ENCODE peak calls at places on chromosomes 16 and 17, in five cellular contexts. One of them, this sample, is unnamed.

GRCh38 chr17:50272711-50273653 is 1.3 kb upstream of the TMEM92 start:
- DNase-seq in K562: peak
- DNase-seq in GM20000: peak
- DNase-seq in fibroblast of lung: peak
- DNase-seq in neural crest cell: peak
- DNase-seq in this sample: no peak

GRCh38 chr17:57295526-57296023 is 39.3 kb downstream of the MSI2 start:
- DNase-seq in K562: no peak
- DNase-seq in GM20000: no peak
- DNase-seq in fibroblast of lung: peak
- DNase-seq in neural crest cell: no peak
- DNase-seq in this sample: no peak

GRCh38 chr17:72408122-72408382 is 287.2 kb downstream of the SOX9 start:
- DNase-seq in K562: no peak
- DNase-seq in GM20000: no peak
- DNase-seq in fibroblast of lung: no peak
- DNase-seq in neural crest cell: no peak
- DNase-seq in this sample: no peak

GRCh38 chr17:78391843-78392242 is 13.4 kb downstream of the PGS1 start:
- DNase-seq in K562: no peak
- DNase-seq in GM20000: no peak
- DNase-seq in fibroblast of lung: peak
- DNase-seq in neural crest cell: no peak
- DNase-seq in this sample: no peak

GRCh38 chr16:86620184-86620583 is 41.8 kb downstream of the FOXL1 start:
- DNase-seq in K562: no peak
- DNase-seq in GM20000: no peak
- DNase-seq in fibroblast of lung: no peak
- DNase-seq in neural crest cell: no peak
- DNase-seq in this sample: no peak

GRCh38 chr17:3961564-3962047 is 2.6 kb downstream of the ATP2A3 start:
- DNase-seq in K562: no peak
- DNase-seq in GM20000: no peak
- DNase-seq in fibroblast of lung: no peak
- DNase-seq in neural crest cell: no peak
- DNase-seq in this sample: peak

GRCh38 chr17:9021158-9021984 is at the start of gene NTN1:
- DNase-seq in K562: peak
- DNase-seq in GM20000: peak
- DNase-seq in fibroblast of lung: peak
- DNase-seq in neural crest cell: peak
- DNase-seq in this sample: no peak

GRCh38 chr17:21131090-21131616 is 4.4 kb downstream of the DHRS7B start:
- DNase-seq in K562: no peak
- DNase-seq in GM20000: no peak
- DNase-seq in fibroblast of lung: no peak
- DNase-seq in neural crest cell: no peak
- DNase-seq in this sample: no peak

GRCh38 chr17:57868007-57868774 is 18.3 kb upstream of the MRPS23 start:
- DNase-seq in K562: peak
- DNase-seq in GM20000: peak
- DNase-seq in fibroblast of lung: peak
- DNase-seq in neural crest cell: no peak
- DNase-seq in this sample: peak

GRCh38 chr17:57092171-57092570 is 7.1 kb downstream of the AKAP1 start:
- DNase-seq in K562: no peak
- DNase-seq in GM20000: peak
- DNase-seq in fibroblast of lung: peak
- DNase-seq in neural crest cell: no peak
- DNase-seq in this sample: no peak

GRCh38 chr16:5010576-5011329 is 23.0 kb downstream of the NAGPA start:
- DNase-seq in K562: no peak
- DNase-seq in GM20000: no peak
- DNase-seq in fibroblast of lung: no peak
- DNase-seq in neural crest cell: no peak
- DNase-seq in this sample: no peak

GRCh38 chr17:75913537-75914210 is 9.0 kb upstream of the MRPL38 start:
- DNase-seq in K562: no peak
- DNase-seq in GM20000: no peak
- DNase-seq in fibroblast of lung: no peak
- DNase-seq in neural crest cell: no peak
- DNase-seq in this sample: no peak

GRCh38 chr17:29561541-29562517 is 5.0 kb downstream of the ABHD15 start:
- DNase-seq in K562: no peak
- DNase-seq in GM20000: no peak
- DNase-seq in fibroblast of lung: no peak
- DNase-seq in neural crest cell: no peak
- DNase-seq in this sample: no peak

GRCh38 chr17:694239-694638 is 20.4 kb downstream of the VPS53 start:
- DNase-seq in K562: no peak
- DNase-seq in GM20000: no peak
- DNase-seq in fibroblast of lung: peak
- DNase-seq in neural crest cell: no peak
- DNase-seq in this sample: no peak

GRCh38 chr17:29069526-29070041 is 26.6 kb downstream of the PIPOX start:
- DNase-seq in K562: peak
- DNase-seq in GM20000: no peak
- DNase-seq in fibroblast of lung: no peak
- DNase-seq in neural crest cell: no peak
- DNase-seq in this sample: no peak

GRCh38 chr17:14205992-14206461 is 30.6 kb downstream of the CDRT15 start:
- DNase-seq in K562: no peak
- DNase-seq in GM20000: no peak
- DNase-seq in fibroblast of lung: no peak
- DNase-seq in neural crest cell: no peak
- DNase-seq in this sample: no peak

GRCh38 chr17:17934796-17935195 is 37.4 kb downstream of the TOM1L2 start:
- DNase-seq in K562: no peak
- DNase-seq in GM20000: no peak
- DNase-seq in fibroblast of lung: no peak
- DNase-seq in neural crest cell: no peak
- DNase-seq in this sample: no peak

GRCh38 chr16:31477220-31478216 is 5.4 kb upstream of the SLC5A2 start:
- DNase-seq in K562: peak
- DNase-seq in GM20000: peak
- DNase-seq in fibroblast of lung: no peak
- DNase-seq in neural crest cell: peak
- DNase-seq in this sample: no peak

GRCh38 chr17:77754956-77755355 is 203.5 kb upstream of the TNRC6C start:
- DNase-seq in K562: no peak
- DNase-seq in GM20000: no peak
- DNase-seq in fibroblast of lung: no peak
- DNase-seq in neural crest cell: no peak
- DNase-seq in this sample: no peak

GRCh38 chr16:74186589-74186988 is 110.0 kb upstream of the PSMD7 start:
- DNase-seq in K562: no peak
- DNase-seq in GM20000: no peak
- DNase-seq in fibroblast of lung: peak
- DNase-seq in neural crest cell: no peak
- DNase-seq in this sample: no peak

GRCh38 chr17:5019475-5019956 is 15.7 kb downstream of the SLC52A1 start:
- DNase-seq in K562: peak
- DNase-seq in GM20000: peak
- DNase-seq in fibroblast of lung: no peak
- DNase-seq in neural crest cell: no peak
- DNase-seq in this sample: no peak
- TF ChIP-seq CTCF in K562: peak
- TF ChIP-seq CTCF in GM20000: no peak
- TF ChIP-seq CTCF in fibroblast of lung: peak
- TF ChIP-seq CTCF in neural crest cell: no peak
- TF ChIP-seq CTCF in this sample: peak

DNA sequence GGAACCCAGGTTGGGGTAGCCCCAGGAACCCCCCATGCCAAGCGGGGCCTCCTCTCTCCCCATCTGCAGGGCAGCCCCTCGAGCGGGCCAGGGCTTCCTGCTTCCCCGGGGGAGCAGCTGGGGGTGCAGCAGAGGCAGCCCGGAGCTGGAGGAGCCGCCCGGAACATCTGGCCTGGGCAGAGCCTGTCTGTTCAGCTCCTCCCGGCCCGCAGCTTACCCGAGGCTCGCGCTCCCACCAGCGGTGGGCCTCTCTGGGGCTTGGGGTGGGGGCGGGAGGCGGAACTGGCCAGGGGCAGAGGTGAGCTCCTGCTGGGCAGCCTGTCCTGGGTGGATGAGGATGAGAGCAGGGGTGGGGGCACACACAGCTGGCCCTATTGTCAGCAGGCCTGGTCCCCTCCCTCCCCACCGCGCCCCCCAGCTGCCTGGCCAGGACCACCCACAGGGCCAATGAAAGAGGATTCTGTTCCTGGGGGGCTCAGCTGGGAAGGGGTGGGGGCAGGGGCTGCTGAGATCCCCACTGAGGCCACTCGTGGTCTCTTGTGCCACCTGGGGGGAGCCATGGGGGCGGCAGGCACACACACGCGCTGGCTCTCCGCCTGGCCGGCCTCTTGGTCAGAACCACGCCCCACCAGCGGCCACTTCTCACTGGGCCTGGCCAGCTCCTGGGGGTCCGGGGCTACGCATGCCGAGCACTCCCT is 34.7 kb downstream of the BAHCC1 start:
- DNase-seq in K562: no peak
- DNase-seq in GM20000: no peak
- DNase-seq in fibroblast of lung: peak
- DNase-seq in neural crest cell: peak
- DNase-seq in this sample: no peak
- TF ChIP-seq CTCF in K562: no peak
- TF ChIP-seq CTCF in GM20000: no peak
- TF ChIP-seq CTCF in fibroblast of lung: peak
- TF ChIP-seq CTCF in neural crest cell: no peak
- TF ChIP-seq CTCF in this sample: no peak

GRCh38 chr16:27313422-27314160 is at the start of gene IL4R:
- DNase-seq in K562: peak
- DNase-seq in GM20000: peak
- DNase-seq in fibroblast of lung: peak
- DNase-seq in neural crest cell: peak
- DNase-seq in this sample: no peak

GRCh38 chr16:27310576-27311448 is 3.0 kb upstream of the IL4R start:
- DNase-seq in K562: no peak
- DNase-seq in GM20000: no peak
- DNase-seq in fibroblast of lung: no peak
- DNase-seq in neural crest cell: no peak
- DNase-seq in this sample: no peak

GRCh38 chr16:27312580-27313421 is 973 bp upstream of the IL4R start:
- DNase-seq in K562: no peak
- DNase-seq in GM20000: no peak
- DNase-seq in fibroblast of lung: no peak
- DNase-seq in neural crest cell: no peak
- DNase-seq in this sample: no peak

GRCh38 chr16:27311449-27311831 is 2.3 kb upstream of the IL4R start:
- DNase-seq in K562: no peak
- DNase-seq in GM20000: no peak
- DNase-seq in fibroblast of lung: no peak
- DNase-seq in neural crest cell: no peak
- DNase-seq in this sample: no peak

DNA sequence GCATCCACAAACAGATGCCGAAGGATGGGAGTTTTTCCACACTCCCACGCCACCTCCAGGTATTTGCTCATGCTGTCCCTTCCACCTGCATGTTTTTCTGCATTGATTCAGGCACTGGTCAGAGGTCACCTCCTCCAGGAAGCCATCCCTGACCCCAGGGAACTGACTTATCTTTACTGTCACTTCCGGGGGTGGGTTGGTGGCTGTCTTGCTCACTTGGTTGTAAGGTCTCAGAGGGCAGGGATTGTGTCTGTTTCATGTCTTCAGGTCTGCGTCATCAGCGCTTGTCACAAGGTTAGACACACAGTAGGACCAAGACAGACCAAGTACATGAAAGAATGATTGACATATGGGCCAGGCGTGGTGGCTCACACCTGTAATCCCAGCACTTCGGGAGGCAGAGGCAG is 1.9 kb upstream of the IL4R start:
- DNase-seq in K562: no peak
- DNase-seq in GM20000: no peak
- DNase-seq in fibroblast of lung: no peak
- DNase-seq in neural crest cell: no peak
- DNase-seq in this sample: no peak
- TF ChIP-seq CTCF in K562: no peak
- TF ChIP-seq CTCF in GM20000: no peak
- TF ChIP-seq CTCF in fibroblast of lung: no peak
- TF ChIP-seq CTCF in neural crest cell: no peak
- TF ChIP-seq CTCF in this sample: no peak

GRCh38 chr17:45320931-45321461 is 4.2 kb upstream of the MAP3K14 start:
- DNase-seq in K562: peak
- DNase-seq in GM20000: no peak
- DNase-seq in fibroblast of lung: peak
- DNase-seq in neural crest cell: no peak
- DNase-seq in this sample: no peak
- TF ChIP-seq CTCF in K562: no peak
- TF ChIP-seq CTCF in GM20000: no peak
- TF ChIP-seq CTCF in fibroblast of lung: peak
- TF ChIP-seq CTCF in neural crest cell: no peak
- TF ChIP-seq CTCF in this sample: no peak

GRCh38 chr17:2395258-2396170 is 5.3 kb downstream of the MNT start:
- DNase-seq in K562: no peak
- DNase-seq in GM20000: no peak
- DNase-seq in fibroblast of lung: no peak
- DNase-seq in neural crest cell: no peak
- DNase-seq in this sample: no peak
- TF ChIP-seq CTCF in K562: peak
- TF ChIP-seq CTCF in GM20000: no peak
- TF ChIP-seq CTCF in fibroblast of lung: peak
- TF ChIP-seq CTCF in neural crest cell: no peak
- TF ChIP-seq CTCF in this sample: no peak

GRCh38 chr16:81553080-81553813 is 108.6 kb downstream of the CMIP start:
- DNase-seq in K562: no peak
- DNase-seq in GM20000: no peak
- DNase-seq in fibroblast of lung: no peak
- DNase-seq in neural crest cell: no peak
- DNase-seq in this sample: no peak

GRCh38 chr16:81553814-81554675 is 109.4 kb downstream of the CMIP start:
- DNase-seq in K562: no peak
- DNase-seq in GM20000: no peak
- DNase-seq in fibroblast of lung: no peak
- DNase-seq in neural crest cell: no peak
- DNase-seq in this sample: no peak

GRCh38 chr16:81551821-81552304 is 107.3 kb downstream of the CMIP start:
- DNase-seq in K562: no peak
- DNase-seq in GM20000: no peak
- DNase-seq in fibroblast of lung: peak
- DNase-seq in neural crest cell: no peak
- DNase-seq in this sample: no peak

GRCh38 chr16:81551141-81551808 is 106.7 kb downstream of the CMIP start:
- DNase-seq in K562: peak
- DNase-seq in GM20000: peak
- DNase-seq in fibroblast of lung: no peak
- DNase-seq in neural crest cell: no peak
- DNase-seq in this sample: no peak

GRCh38 chr16:81552743-81553079 is 108.1 kb downstream of the CMIP start:
- DNase-seq in K562: no peak
- DNase-seq in GM20000: no peak
- DNase-seq in fibroblast of lung: no peak
- DNase-seq in neural crest cell: no peak
- DNase-seq in this sample: no peak
- TF ChIP-seq CTCF in K562: no peak
- TF ChIP-seq CTCF in GM20000: no peak
- TF ChIP-seq CTCF in fibroblast of lung: no peak
- TF ChIP-seq CTCF in neural crest cell: no peak
- TF ChIP-seq CTCF in this sample: no peak